ENCODE peak calls at places on chromosomes 7 and 10, in six cellular contexts. One of them, this sample, is unnamed.

GRCh38 chr10:84039957-84040356 is 99.4 kb upstream of the GHITM start:
- DNase-seq in HepG2: no peak
- DNase-seq in upper lobe of left lung: no peak
- DNase-seq in GM12878: no peak
- DNase-seq in esophagus muscularis mucosa: no peak
- DNase-seq in A549: no peak
- DNase-seq in this sample: no peak

GRCh38 chr7:11648980-11649379 is 183.0 kb downstream of the THSD7A start:
- DNase-seq in HepG2: no peak
- DNase-seq in upper lobe of left lung: no peak
- DNase-seq in GM12878: no peak
- DNase-seq in esophagus muscularis mucosa: no peak
- DNase-seq in A549: no peak
- DNase-seq in this sample: no peak

GRCh38 chr7:49125246-49125645 is 200.9 kb downstream of the CDC14C start:
- DNase-seq in HepG2: no peak
- DNase-seq in upper lobe of left lung: no peak
- DNase-seq in GM12878: no peak
- DNase-seq in esophagus muscularis mucosa: no peak
- DNase-seq in A549: no peak
- DNase-seq in this sample: no peak

GRCh38 chr10:36574212-36574611 is 551.2 kb upstream of the ANKRD30A start:
- DNase-seq in HepG2: no peak
- DNase-seq in upper lobe of left lung: no peak
- DNase-seq in GM12878: no peak
- DNase-seq in esophagus muscularis mucosa: no peak
- DNase-seq in A549: no peak
- DNase-seq in this sample: no peak

GRCh38 chr10:3949741-3950140 is 164.7 kb upstream of the KLF6 start:
- DNase-seq in HepG2: no peak
- DNase-seq in upper lobe of left lung: no peak
- DNase-seq in GM12878: no peak
- DNase-seq in esophagus muscularis mucosa: peak; percentile 64
- DNase-seq in A549: no peak
- DNase-seq in this sample: no peak

GRCh38 chr10:1196656-1197055 is 140.5 kb downstream of the WDR37 start:
- DNase-seq in HepG2: no peak
- DNase-seq in upper lobe of left lung: no peak
- DNase-seq in GM12878: no peak
- DNase-seq in esophagus muscularis mucosa: no peak
- DNase-seq in A549: no peak
- DNase-seq in this sample: no peak

GRCh38 chr7:18004372-18004771 is 23.3 kb downstream of the PRPS1L1 start:
- DNase-seq in HepG2: no peak
- DNase-seq in upper lobe of left lung: no peak
- DNase-seq in GM12878: no peak
- DNase-seq in esophagus muscularis mucosa: no peak
- DNase-seq in A549: no peak
- DNase-seq in this sample: no peak

GRCh38 chr7:137873524-137873923 is 26.8 kb upstream of the DGKI start:
- DNase-seq in HepG2: no peak
- DNase-seq in upper lobe of left lung: no peak
- DNase-seq in GM12878: no peak
- DNase-seq in esophagus muscularis mucosa: no peak
- DNase-seq in A549: no peak
- DNase-seq in this sample: no peak

GRCh38 chr10:67789769-67790168 is 48.2 kb downstream of the DNAJC12 start:
- DNase-seq in HepG2: no peak
- DNase-seq in upper lobe of left lung: no peak
- DNase-seq in GM12878: no peak
- DNase-seq in esophagus muscularis mucosa: no peak
- DNase-seq in A549: no peak
- DNase-seq in this sample: no peak

GRCh38 chr7:77995717-77996116 is 197.1 kb downstream of the PHTF2 start:
- DNase-seq in HepG2: peak; percentile 13
- DNase-seq in upper lobe of left lung: no peak
- DNase-seq in GM12878: no peak
- DNase-seq in esophagus muscularis mucosa: no peak
- DNase-seq in A549: no peak
- DNase-seq in this sample: no peak

GRCh38 chr7:115822380-115822779 is 208.2 kb downstream of the TFEC start:
- DNase-seq in HepG2: no peak
- DNase-seq in upper lobe of left lung: no peak
- DNase-seq in GM12878: no peak
- DNase-seq in esophagus muscularis mucosa: no peak
- DNase-seq in A549: no peak
- DNase-seq in this sample: no peak

GRCh38 chr7:2384354-2385243 is 18.8 kb upstream of the CHST12 start:
- DNase-seq in HepG2: no peak
- DNase-seq in upper lobe of left lung: no peak
- DNase-seq in GM12878: no peak
- DNase-seq in esophagus muscularis mucosa: no peak
- DNase-seq in A549: no peak
- DNase-seq in this sample: no peak

GRCh38 chr7:123784263-123784662 is 35.5 kb upstream of the WASL start:
- DNase-seq in HepG2: no peak
- DNase-seq in upper lobe of left lung: no peak
- DNase-seq in GM12878: no peak
- DNase-seq in esophagus muscularis mucosa: no peak
- DNase-seq in A549: no peak
- DNase-seq in this sample: no peak

GRCh38 chr10:88980247-88980646 is 10.4 kb upstream of the FAS start:
- DNase-seq in HepG2: no peak
- DNase-seq in upper lobe of left lung: no peak
- DNase-seq in GM12878: no peak
- DNase-seq in esophagus muscularis mucosa: no peak
- DNase-seq in A549: no peak
- DNase-seq in this sample: no peak

GRCh38 chr10:21670391-21670790 is 136.4 kb downstream of the MLLT10 start:
- DNase-seq in HepG2: no peak
- DNase-seq in upper lobe of left lung: no peak
- DNase-seq in GM12878: no peak
- DNase-seq in esophagus muscularis mucosa: no peak
- DNase-seq in A549: no peak
- DNase-seq in this sample: no peak

GRCh38 chr10:123351715-123352114 is 197.5 kb downstream of the BUB3 start:
- DNase-seq in HepG2: no peak
- DNase-seq in upper lobe of left lung: peak; percentile 73
- DNase-seq in GM12878: no peak
- DNase-seq in esophagus muscularis mucosa: no peak
- DNase-seq in A549: no peak
- DNase-seq in this sample: no peak

GRCh38 chr10:118020365-118020764 is 26.4 kb downstream of the RAB11FIP2 start:
- DNase-seq in HepG2: no peak
- DNase-seq in upper lobe of left lung: no peak
- DNase-seq in GM12878: no peak
- DNase-seq in esophagus muscularis mucosa: no peak
- DNase-seq in A549: no peak
- DNase-seq in this sample: no peak

GRCh38 chr10:95260397-95260881 is 30.4 kb downstream of the PDLIM1 start:
- DNase-seq in HepG2: peak; percentile 84
- DNase-seq in upper lobe of left lung: no peak
- DNase-seq in GM12878: no peak
- DNase-seq in esophagus muscularis mucosa: peak; percentile 91
- DNase-seq in A549: peak; percentile 62
- DNase-seq in this sample: no peak

GRCh38 chr10:5292196-5292735 is 72.5 kb upstream of the UCN3 start:
- DNase-seq in HepG2: no peak
- DNase-seq in upper lobe of left lung: no peak
- DNase-seq in GM12878: no peak
- DNase-seq in esophagus muscularis mucosa: peak; percentile 86
- DNase-seq in A549: no peak
- DNase-seq in this sample: no peak

GRCh38 chr10:5288359-5288758 is 76.4 kb upstream of the UCN3 start:
- DNase-seq in HepG2: no peak
- DNase-seq in upper lobe of left lung: no peak
- DNase-seq in GM12878: no peak
- DNase-seq in esophagus muscularis mucosa: peak; percentile 60
- DNase-seq in A549: no peak
- DNase-seq in this sample: no peak

GRCh38 chr10:5293691-5294550 is 70.8 kb upstream of the UCN3 start:
- DNase-seq in HepG2: peak; percentile 68
- DNase-seq in upper lobe of left lung: peak; percentile 36
- DNase-seq in GM12878: no peak
- DNase-seq in esophagus muscularis mucosa: peak; percentile 85
- DNase-seq in A549: peak; percentile 77
- DNase-seq in this sample: peak; percentile 75

GRCh38 chr10:5297466-5297865 is 67.3 kb upstream of the UCN3 start:
- DNase-seq in HepG2: no peak
- DNase-seq in upper lobe of left lung: no peak
- DNase-seq in GM12878: no peak
- DNase-seq in esophagus muscularis mucosa: peak; percentile 92
- DNase-seq in A549: no peak
- DNase-seq in this sample: no peak

GRCh38 chr10:5291501-5292195 is 73.1 kb upstream of the UCN3 start:
- DNase-seq in HepG2: peak; percentile 38
- DNase-seq in upper lobe of left lung: no peak
- DNase-seq in GM12878: no peak
- DNase-seq in esophagus muscularis mucosa: peak; percentile 92
- DNase-seq in A549: peak; percentile 94
- DNase-seq in this sample: peak; percentile 43
- TF ChIP-seq EP300 in HepG2: no peak
- TF ChIP-seq EP300 in upper lobe of left lung: no peak
- TF ChIP-seq EP300 in GM12878: no peak
- TF ChIP-seq EP300 in esophagus muscularis mucosa: no peak
- TF ChIP-seq EP300 in A549: peak; percentile 89
- TF ChIP-seq EP300 in this sample: no peak

DNA sequence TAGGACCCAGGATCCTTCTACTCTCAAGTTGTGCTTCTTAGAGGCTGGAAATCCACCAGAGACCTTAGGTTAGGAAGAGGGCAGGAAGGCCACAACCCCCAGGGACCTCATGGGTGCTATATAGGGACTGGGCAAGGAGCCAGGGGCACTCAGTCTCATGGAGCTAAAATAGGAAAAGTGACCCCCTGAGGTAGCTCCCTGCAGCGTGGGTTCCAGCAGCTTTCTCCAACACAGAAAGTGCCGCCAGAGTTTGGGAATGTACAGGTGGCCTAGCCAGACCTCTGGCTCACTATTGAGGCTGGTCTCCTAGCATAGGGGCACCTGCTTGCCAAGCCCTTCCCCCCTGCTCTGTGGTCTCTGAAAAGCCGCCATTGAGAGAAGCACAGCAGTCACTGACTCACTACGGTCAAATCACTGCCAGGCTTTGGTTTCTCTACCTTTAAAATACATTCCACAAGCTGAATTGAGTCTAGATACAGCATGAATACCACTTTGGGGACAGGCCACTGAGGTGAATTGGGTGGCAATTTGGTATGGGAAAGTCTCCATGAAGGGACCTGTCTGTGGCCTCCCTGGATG is 333.2 kb upstream of the PODXL start:
- DNase-seq in HepG2: no peak
- DNase-seq in upper lobe of left lung: no peak
- DNase-seq in GM12878: no peak
- DNase-seq in esophagus muscularis mucosa: no peak
- DNase-seq in A549: no peak
- DNase-seq in this sample: no peak
- TF ChIP-seq CTCF in HepG2: no peak
- TF ChIP-seq CTCF in upper lobe of left lung: no peak
- TF ChIP-seq CTCF in GM12878: no peak
- TF ChIP-seq CTCF in esophagus muscularis mucosa: no peak
- TF ChIP-seq CTCF in A549: no peak
- TF ChIP-seq CTCF in this sample: no peak

GRCh38 chr7:150566572-150566971 is 618 bp upstream of the GIMAP4 start:
- DNase-seq in HepG2: no peak
- DNase-seq in upper lobe of left lung: no peak
- DNase-seq in GM12878: no peak
- DNase-seq in esophagus muscularis mucosa: no peak
- DNase-seq in A549: no peak
- DNase-seq in this sample: no peak

GRCh38 chr7:150567846-150568245 is 656 bp downstream of the GIMAP4 start:
- DNase-seq in HepG2: no peak
- DNase-seq in upper lobe of left lung: no peak
- DNase-seq in GM12878: no peak
- DNase-seq in esophagus muscularis mucosa: no peak
- DNase-seq in A549: no peak
- DNase-seq in this sample: no peak

GRCh38 chr7:150568714-150569113 is 1.5 kb downstream of the GIMAP4 start:
- DNase-seq in HepG2: no peak
- DNase-seq in upper lobe of left lung: no peak
- DNase-seq in GM12878: no peak
- DNase-seq in esophagus muscularis mucosa: no peak
- DNase-seq in A549: no peak
- DNase-seq in this sample: no peak

GRCh38 chr7:150566123-150566522 is 1.1 kb upstream of the GIMAP4 start:
- DNase-seq in HepG2: no peak
- DNase-seq in upper lobe of left lung: no peak
- DNase-seq in GM12878: no peak
- DNase-seq in esophagus muscularis mucosa: no peak
- DNase-seq in A549: no peak
- DNase-seq in this sample: no peak

GRCh38 chr7:150567168-150567567 is at the start of gene GIMAP4:
- DNase-seq in HepG2: no peak
- DNase-seq in upper lobe of left lung: no peak
- DNase-seq in GM12878: no peak
- DNase-seq in esophagus muscularis mucosa: no peak
- DNase-seq in A549: no peak
- DNase-seq in this sample: no peak
- TF ChIP-seq EP300 in HepG2: no peak
- TF ChIP-seq EP300 in upper lobe of left lung: no peak
- TF ChIP-seq EP300 in GM12878: no peak
- TF ChIP-seq EP300 in esophagus muscularis mucosa: no peak
- TF ChIP-seq EP300 in A549: no peak
- TF ChIP-seq EP300 in this sample: no peak

GRCh38 chr7:128068785-128069184 is 37.5 kb upstream of the LRRC4 start:
- DNase-seq in HepG2: no peak
- DNase-seq in upper lobe of left lung: no peak
- DNase-seq in GM12878: no peak
- DNase-seq in esophagus muscularis mucosa: no peak
- DNase-seq in A549: no peak
- DNase-seq in this sample: no peak

GRCh38 chr7:128065872-128066271 is 34.6 kb upstream of the LRRC4 start:
- DNase-seq in HepG2: no peak
- DNase-seq in upper lobe of left lung: no peak
- DNase-seq in GM12878: no peak
- DNase-seq in esophagus muscularis mucosa: no peak
- DNase-seq in A549: no peak
- DNase-seq in this sample: peak; percentile 21

GRCh38 chr7:128067983-128068382 is 36.7 kb upstream of the LRRC4 start:
- DNase-seq in HepG2: no peak
- DNase-seq in upper lobe of left lung: no peak
- DNase-seq in GM12878: no peak
- DNase-seq in esophagus muscularis mucosa: no peak
- DNase-seq in A549: no peak
- DNase-seq in this sample: no peak

GRCh38 chr7:128069367-128070364 is 38.4 kb upstream of the LRRC4 start:
- DNase-seq in HepG2: no peak
- DNase-seq in upper lobe of left lung: no peak
- DNase-seq in GM12878: no peak
- DNase-seq in esophagus muscularis mucosa: no peak
- DNase-seq in A549: no peak
- DNase-seq in this sample: no peak

DNA sequence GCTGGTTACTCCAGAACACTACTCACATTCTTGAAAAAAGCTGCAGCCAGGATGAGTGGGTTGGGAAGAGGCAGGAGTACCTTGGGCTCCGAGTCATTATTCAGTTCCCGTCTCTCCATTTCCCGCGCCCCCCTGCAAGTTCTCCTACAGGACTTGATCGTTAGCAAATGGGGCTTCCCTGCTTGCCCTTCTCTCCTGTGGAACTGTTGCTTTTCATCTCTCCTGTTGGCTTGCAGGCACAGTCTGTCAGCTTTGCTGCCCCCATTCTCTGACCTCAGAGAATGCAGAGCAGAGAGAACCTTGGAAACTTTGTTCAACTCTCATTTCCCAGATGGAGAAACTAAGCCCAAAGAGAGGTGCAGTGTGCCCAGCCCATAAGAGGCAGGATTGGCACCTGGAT is 35.6 kb upstream of the LRRC4 start:
- DNase-seq in HepG2: no peak
- DNase-seq in upper lobe of left lung: no peak
- DNase-seq in GM12878: no peak
- DNase-seq in esophagus muscularis mucosa: no peak
- DNase-seq in A549: no peak
- DNase-seq in this sample: no peak
- TF ChIP-seq CTCF in HepG2: no peak
- TF ChIP-seq CTCF in upper lobe of left lung: no peak
- TF ChIP-seq CTCF in GM12878: no peak
- TF ChIP-seq CTCF in esophagus muscularis mucosa: no peak
- TF ChIP-seq CTCF in A549: no peak
- TF ChIP-seq CTCF in this sample: no peak

This sample was measured in transverse colon.